ENCODE peak calls at places on chromosomes 3 and 15, in five cellular contexts. E is ovary, V is endodermal cell, L is BE2C, C is astrocyte of the spinal cord. Y is an unnamed sample.
A peak's percentile ranks its signal among the peaks of the same experiment; 100 is the strongest.

GRCh38 chr15:87556886-87557285 is 699.7 kb downstream of the NTRK3 start:
- DNase-seq in L (no peak), V (no peak), E (no peak), C (no peak), Y (no peak)

GRCh38 chr3:32297366-32297765 is 58.9 kb downstream of the CMTM8 start:
- DNase-seq in C (no peak), V (no peak), L (no peak), E (no peak), Y (no peak)

GRCh38 chr15:55253580-55253979 is 36.0 kb downstream of the RAB27A start:
- DNase-seq in V (no peak), L (no peak), C (peak; percentile 83), E (no peak), Y (no peak)

GRCh38 chr3:45981321-45982038 is 14.1 kb downstream of the FYCO1 start:
- DNase-seq in L (no peak), V (no peak), E (no peak), C (no peak), Y (no peak)

GRCh38 chr3:112038863-112039262 is 4.3 kb downstream of the TMPRSS7 start:
- DNase-seq in L (no peak), E (no peak), V (no peak), C (no peak), Y (no peak)

GRCh38 chr3:72274511-72275295 is 489.8 kb upstream of the PROK2 start:
- DNase-seq in V (no peak), E (peak; percentile 62), L (peak; percentile 44), C (peak; percentile 80), Y (peak; percentile 36)

GRCh38 chr15:100569406-100569805 is 32.6 kb downstream of the LINS1 start:
- DNase-seq in V (no peak), C (no peak), E (no peak), L (no peak), Y (no peak)

GRCh38 chr3:67957268-67957667 is 302.9 kb upstream of the SUCLG2 start:
- DNase-seq in E (no peak), V (no peak), L (no peak), C (no peak), Y (no peak)

GRCh38 chr15:72733941-72734738 is 48.1 kb downstream of the BBS4 start:
- DNase-seq in V (no peak), L (no peak), C (no peak), E (no peak), Y (no peak)

DNA sequence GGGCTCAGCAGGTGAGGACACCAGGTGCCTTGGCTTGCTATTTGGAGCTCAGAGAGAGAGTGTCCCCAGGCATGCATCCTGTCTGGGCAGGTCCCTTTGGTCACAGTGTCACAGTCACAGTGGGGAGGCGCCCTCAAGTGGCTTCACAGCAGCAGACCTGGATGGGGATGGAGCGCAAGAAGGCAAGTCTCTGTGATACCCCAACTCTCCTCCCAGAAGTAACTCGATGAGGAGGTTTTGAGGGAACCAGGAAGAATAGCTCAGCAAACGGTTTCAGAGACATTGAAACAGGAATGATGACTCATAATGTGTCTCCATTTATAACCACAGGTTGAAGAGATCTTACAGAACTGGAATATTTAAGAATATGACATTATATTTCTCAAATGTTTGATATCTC is 66.5 kb upstream of the SH3GL3 start:
- DNase-seq in C (peak; percentile 42), L (peak; percentile 35), V (peak; percentile 83), E (no peak), Y (peak; percentile 52)
- TF ChIP-seq CTCF in C (peak; percentile 11), L (peak; percentile 47), V (peak; percentile 58), E (no peak), Y (peak; percentile 13)

GRCh38 chr3:104460477-104461406 is 906.0 kb upstream of the ALCAM start:
- DNase-seq in C (peak; percentile 83), L (no peak), V (peak; percentile 44), E (no peak), Y (no peak)
- TF ChIP-seq CTCF in C (peak; percentile 64), L (peak; percentile 65), V (peak; percentile 76), E (no peak), Y (peak; percentile 25)

DNA sequence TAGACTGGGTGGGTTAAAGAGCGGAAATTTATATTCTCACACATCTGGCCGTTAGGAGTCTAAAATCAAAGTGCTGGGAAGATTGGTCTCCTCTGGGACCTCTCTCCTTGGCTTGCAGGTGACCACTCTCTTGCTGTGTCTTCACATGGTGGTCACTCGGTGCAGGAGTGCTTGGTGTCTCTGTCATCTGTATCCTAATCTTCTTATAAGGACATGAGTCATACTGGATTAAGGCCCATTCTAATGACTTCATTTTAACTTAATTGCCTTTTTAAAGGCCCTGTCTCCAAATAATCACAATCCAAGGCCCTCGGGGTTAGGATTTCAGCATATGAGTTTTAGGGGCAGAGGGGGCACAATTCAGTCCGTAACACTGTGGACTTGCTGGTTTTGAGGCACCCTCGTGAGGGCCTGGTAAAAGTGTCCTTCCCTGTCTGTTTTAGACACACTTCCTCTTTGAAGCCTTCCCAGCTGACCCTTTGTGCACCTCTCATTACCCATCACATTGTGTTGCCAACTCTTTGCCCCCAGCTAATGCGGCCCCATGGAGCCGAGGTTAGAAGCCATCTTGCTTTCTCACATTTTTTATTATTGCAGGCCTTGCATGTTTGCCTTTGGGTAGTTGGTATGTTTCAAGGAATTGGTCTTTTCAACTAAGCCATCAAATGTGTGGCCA is 3.2 kb downstream of the XYLB start:
- DNase-seq in L (no peak), C (peak; percentile 14), V (no peak), E (no peak), Y (no peak)
- TF ChIP-seq CTCF in L (no peak), C (no peak), V (no peak), E (no peak), Y (no peak)

GRCh38 chr15:65981837-65982696 is 112.8 kb downstream of the RAB11A start:
- DNase-seq in C (no peak), V (peak; percentile 96), E (no peak), L (peak; percentile 74), Y (peak; percentile 70)
- TF ChIP-seq CTCF in C (no peak), V (peak; percentile 77), E (no peak), L (peak; percentile 54), Y (peak; percentile 49)

GRCh38 chr3:113251817-113252216 is 40.5 kb downstream of the BOC start:
- DNase-seq in V (no peak), L (no peak), E (no peak), C (no peak), Y (no peak)
- TF ChIP-seq CTCF in V (peak; percentile 45), L (no peak), E (no peak), C (no peak), Y (no peak)

GRCh38 chr3:182261084-182261483 is 532.2 kb upstream of the ATP11B start:
- DNase-seq in C (no peak), V (no peak), L (no peak), E (no peak), Y (peak; percentile 11)

GRCh38 chr3:182257361-182257760 is 535.9 kb upstream of the ATP11B start:
- DNase-seq in C (no peak), L (no peak), E (no peak), V (no peak), Y (no peak)

GRCh38 chr3:182255095-182255600 is 538.2 kb upstream of the ATP11B start:
- DNase-seq in E (no peak), V (no peak), L (no peak), C (no peak), Y (no peak)

GRCh38 chr3:182259579-182259978 is 533.7 kb upstream of the ATP11B start:
- DNase-seq in L (peak; percentile 53), E (peak; percentile 10), V (peak; percentile 74), C (no peak), Y (peak; percentile 39)

DNA sequence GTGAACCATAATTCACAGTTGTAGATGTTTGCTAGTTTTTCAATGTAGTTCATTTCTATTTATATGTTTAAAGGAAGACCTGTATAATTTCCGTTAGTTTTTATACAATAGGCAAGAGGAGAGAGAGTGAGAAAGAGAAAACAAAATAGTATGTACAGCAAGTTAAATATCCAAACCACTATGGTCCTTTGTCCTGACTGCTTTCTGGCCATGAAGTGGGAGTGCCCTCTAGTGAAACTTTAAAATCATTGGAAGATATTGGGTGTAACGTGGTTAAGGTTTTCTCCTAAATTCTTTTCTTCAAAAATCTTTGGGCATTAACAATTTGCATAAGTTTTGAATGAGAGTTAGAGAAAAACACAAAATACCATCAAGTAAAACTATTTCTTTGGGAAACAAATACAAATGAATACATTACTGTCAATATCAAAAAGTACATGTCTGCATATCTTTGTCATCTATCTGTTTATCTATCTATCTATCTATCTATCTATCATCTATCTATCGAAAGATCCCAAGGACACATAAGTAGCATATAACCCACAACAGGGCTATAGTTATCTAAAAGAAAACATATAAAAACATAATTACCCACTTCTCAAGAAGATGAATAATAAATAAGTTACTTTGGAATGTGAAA is 534.6 kb upstream of the ATP11B start:
- DNase-seq in E (no peak), V (no peak), L (no peak), C (peak; percentile 71), Y (no peak)
- TF ChIP-seq CTCF in E (peak; percentile 31), V (peak; percentile 85), L (peak; percentile 80), C (peak; percentile 65), Y (peak; percentile 68)

GRCh38 chr3:129026728-129027543 is 25.8 kb downstream of the EFCC1 start:
- DNase-seq in C (peak; percentile 78), E (peak; percentile 84), L (peak; percentile 95), V (peak; percentile 94), Y (peak; percentile 85)
- TF ChIP-seq CTCF in C (peak; percentile 14), E (peak; percentile 77), L (peak; percentile 48), V (peak; percentile 61), Y (peak; percentile 54)

DNA sequence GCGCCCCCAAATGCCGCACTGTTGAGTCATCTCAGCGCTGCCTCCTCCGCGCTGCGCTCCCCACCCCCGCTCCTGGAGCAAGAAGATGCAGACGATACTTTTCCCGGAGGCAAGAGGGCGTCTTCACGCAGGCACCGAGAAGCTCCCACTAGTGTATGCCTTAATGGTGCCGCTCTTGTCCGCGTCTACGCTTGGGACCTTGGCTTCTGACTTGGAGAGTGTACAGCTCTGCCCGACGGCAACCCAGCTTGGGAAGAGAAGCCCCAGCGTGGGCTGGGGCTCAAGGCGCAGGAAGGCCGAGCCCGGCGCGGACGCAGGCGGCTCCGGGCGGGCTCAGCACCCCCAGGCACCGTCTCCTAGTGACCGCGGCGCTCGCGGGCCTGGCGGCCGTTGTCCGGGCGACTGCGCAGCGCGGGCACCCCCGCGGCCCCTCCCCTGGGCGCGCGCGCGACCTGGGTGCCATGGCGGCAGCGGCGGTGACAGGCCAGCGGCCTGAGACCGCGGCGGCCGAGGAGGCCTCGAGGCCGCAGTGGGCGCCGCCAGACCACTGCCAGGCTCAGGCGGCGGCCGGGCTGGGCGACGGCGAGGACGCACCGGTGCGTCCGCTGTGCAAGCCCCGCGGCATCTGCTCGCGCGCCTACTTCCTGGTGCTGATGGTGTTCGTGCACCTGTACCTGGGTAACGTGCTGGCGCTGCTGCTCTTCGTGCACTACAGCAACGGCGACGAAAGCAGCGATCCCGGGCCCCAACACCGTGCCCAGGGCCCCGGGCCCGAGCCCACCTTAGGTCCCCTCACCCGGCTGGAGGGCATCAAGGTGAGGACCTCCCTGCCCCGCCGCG is at the start of gene P4HTM:
- DNase-seq in V (peak; percentile 94), C (peak; percentile 95), L (peak; percentile 69), E (peak; percentile 93), Y (peak; percentile 78)
- TF ChIP-seq CTCF in V (peak; percentile 43), C (peak; percentile 55), L (peak; percentile 3), E (peak; percentile 73), Y (peak; percentile 10)

GRCh38 chr3:14125193-14126016 is 553 bp downstream of the TMEM43 start:
- DNase-seq in L (peak; percentile 44), V (peak; percentile 88), E (peak; percentile 54), C (peak; percentile 96), Y (peak; percentile 66)
- TF ChIP-seq CTCF in L (no peak), V (no peak), E (peak; percentile 13), C (peak; percentile 21), Y (no peak)

Y was measured in nephron progenitor cell.